ENCODE peak calls at places on chromosomes 4 and X, in four cellular contexts. V is hepatocyte, F is right lobe of liver, Z is tibial nerve. Q is an unnamed sample.

GRCh38 chrX:44954562-44954961 is 81.6 kb downstream of the KDM6A start:
- DNase-seq in V (no peak), F (no peak), Z (no peak), Q (no peak)

GRCh38 chr4:155883895-155884294 is 17.8 kb upstream of the ASIC5 start:
- DNase-seq in V (no peak), F (no peak), Z (no peak), Q (no peak)

GRCh38 chr4:96916731-96917130 is 1076.8 kb downstream of the PDHA2 start:
- DNase-seq in V (no peak), F (no peak), Z (no peak), Q (no peak)

GRCh38 chrX:119698835-119699234 is 5.9 kb upstream of the SEPTIN6 start:
- DNase-seq in V (peak; percentile 79), F (no peak), Z (no peak), Q (no peak)

GRCh38 chr4:143399113-143399949 is 62.7 kb downstream of the GAB1 start:
- DNase-seq in V (peak; percentile 40), F (no peak), Z (no peak), Q (no peak)

GRCh38 chr4:124712417-124713212 is at the start of gene ANKRD50:
- DNase-seq in V (peak; percentile 97), F (peak; percentile 90), Z (peak; percentile 80), Q (peak; percentile 96)

GRCh38 chr4:55754754-55755350 is 64.7 kb upstream of the EXOC1L start:
- DNase-seq in V (no peak), F (no peak), Z (no peak), Q (no peak)

GRCh38 chr4:115424852-115425251 is 311.4 kb upstream of the NDST4 start:
- DNase-seq in V (no peak), F (no peak), Z (no peak), Q (no peak)

GRCh38 chr4:65259251-65259650 is 411.0 kb downstream of the EPHA5 start:
- DNase-seq in V (no peak), F (no peak), Z (no peak), Q (no peak)

GRCh38 chrX:154541896-154542722 is 4.5 kb downstream of the G6PD start:
- DNase-seq in V (peak; percentile 68), F (peak; percentile 82), Z (peak; percentile 70), Q (peak; percentile 94)
- H3K4me1 ChIP-seq in V (peaks cover 13% of the 10 kb centered on the region), F (no peaks in the 10 kb centered on the region), Z (no peaks in the 10 kb centered on the region), Q (peaks cover 31% of the 10 kb centered on the region)

GRCh38 chr4:135994360-135994759 is 1537.9 kb downstream of the PCDH18 start:
- DNase-seq in V (no peak), F (no peak), Z (no peak), Q (no peak)
- H3K4me3 ChIP-seq in V (no peak overlapping the region), F (no peak overlapping the region), Z (no peak overlapping the region), Q (no peak overlapping the region)

DNA sequence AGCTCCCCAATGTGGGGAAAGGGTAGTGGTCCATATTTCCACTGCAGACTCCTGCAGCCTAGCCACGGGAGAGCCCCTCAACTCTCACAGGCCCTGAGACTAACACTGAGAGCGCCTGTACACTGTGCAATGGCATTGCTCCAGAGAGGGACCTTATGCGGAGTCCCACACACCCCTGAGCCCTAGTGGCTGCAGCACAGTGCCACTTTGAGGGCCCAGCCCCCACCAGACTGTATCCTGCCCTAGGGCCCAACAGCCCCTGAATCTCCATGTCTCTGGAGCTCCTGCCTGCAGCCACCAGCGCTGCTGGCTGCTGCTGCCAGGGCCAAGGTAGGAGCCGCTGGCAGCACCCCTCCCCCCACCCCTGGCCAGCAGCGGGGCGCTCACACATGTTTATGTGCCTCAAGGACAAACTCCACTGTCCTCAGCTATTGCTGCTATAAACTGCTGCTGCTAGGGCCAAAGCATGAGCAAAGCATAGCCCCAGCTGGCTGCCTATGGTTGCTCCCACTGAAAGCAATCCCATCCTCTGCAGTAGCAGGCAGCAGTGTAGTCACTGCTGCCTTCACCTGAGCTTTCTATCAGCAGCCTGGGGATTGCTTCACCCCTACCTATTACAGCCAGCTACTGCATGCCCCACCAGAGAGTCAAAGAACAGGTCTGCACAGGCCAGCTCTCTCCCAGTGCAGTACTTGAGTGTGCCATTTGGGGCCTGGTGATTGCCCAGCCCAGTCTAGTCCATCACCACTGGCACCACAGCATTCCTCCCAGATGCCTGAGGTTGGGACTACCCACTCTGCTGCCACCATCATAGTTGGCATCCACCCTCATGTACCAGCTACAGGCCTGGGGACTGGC is 24.3 kb downstream of the TMEM154 start:
- DNase-seq in V (peak; percentile 17), F (no peak), Z (no peak), Q (no peak)
- TF ChIP-seq CTCF in V (no peak), F (no peak), Z (no peak), Q (no peak)

DNA sequence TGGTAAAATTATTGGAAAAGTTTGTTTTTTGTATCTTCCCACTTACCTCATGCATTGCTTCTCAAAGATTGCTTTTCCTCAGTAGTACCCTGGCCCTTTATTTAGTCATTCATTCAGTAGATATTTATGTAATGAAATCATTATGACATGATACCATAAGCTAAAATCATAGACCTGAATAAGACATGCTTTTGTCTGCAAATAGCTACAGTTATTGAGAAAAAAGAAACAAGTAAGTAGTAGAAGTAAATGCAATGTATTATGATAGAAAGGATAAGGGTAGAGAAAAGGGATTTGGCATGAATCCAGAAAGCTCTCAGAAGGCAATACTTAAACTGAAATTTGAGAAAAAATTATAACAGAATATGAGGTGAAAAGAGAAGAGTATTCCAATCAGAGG is 352.5 kb downstream of the GPM6A start:
- DNase-seq in V (no peak), F (no peak), Z (no peak), Q (no peak)
- H3K4me1 ChIP-seq in V (no peaks in the 10 kb centered on the region), F (no peaks in the 10 kb centered on the region), Z (no peaks in the 10 kb centered on the region), Q (no peaks in the 10 kb centered on the region)

DNA sequence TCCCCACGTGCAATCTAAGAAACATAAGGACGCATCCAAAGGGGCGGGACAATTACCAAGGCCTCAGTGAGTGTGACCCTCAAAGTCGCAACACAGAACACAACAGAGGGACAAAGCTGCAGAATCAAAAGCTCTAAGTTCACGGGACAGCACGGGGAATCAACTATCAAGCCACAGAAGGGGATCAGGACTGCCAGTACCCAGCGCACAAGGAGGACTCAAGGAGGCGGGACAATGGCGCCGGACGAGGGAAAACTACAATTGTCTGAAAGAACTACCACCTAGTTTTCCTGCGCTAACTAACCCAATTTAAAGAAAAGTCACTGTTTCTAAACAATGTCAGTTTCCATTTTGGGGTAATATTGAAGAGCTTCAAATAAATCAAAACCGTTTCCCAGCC is 1.3 kb downstream of the FAM53A start:
- DNase-seq in V (no peak), F (no peak), Z (no peak), Q (no peak)
- H3K4me3 ChIP-seq in V (no peak overlapping the region), F (no peak overlapping the region), Z (peak overlapping the region; percentile 86), Q (peak overlapping the region; percentile 77)